ENCODE peak calls at places on chromosomes 2 and 18, in six cellular contexts. W is NCI-H1417, M is activated T-helper 1 cell treated with Interleukin-2 at 50 U/mL for 16 hours, N is kidney tubule cell, H is AG04450, P is lung microvascular endothelial cell. B is an unnamed sample.

GRCh38 chr2:200181732-200182131 is 124.8 kb upstream of the SPATS2L start:
- DNase-seq in W (no peak), M (no peak), N (no peak), H (no peak), P (no peak), B (no peak)

GRCh38 chr2:102313025-102313424 is 1.7 kb downstream of the IL1RL1 start:
- DNase-seq in W (no peak), M (no peak), N (peak), H (peak), P (no peak), B (no peak)

GRCh38 chr2:151251012-151251411 is 10.7 kb downstream of the RBM43 start:
- DNase-seq in W (no peak), M (no peak), N (no peak), H (peak), P (no peak), B (no peak)

GRCh38 chr2:20451346-20451745 is 4.5 kb downstream of the RHOB start:
- DNase-seq in W (no peak), M (no peak), N (peak), H (no peak), P (no peak), B (no peak)

GRCh38 chr2:147156970-147157369 is 687.9 kb upstream of the ACVR2A start:
- DNase-seq in W (no peak), M (no peak), N (no peak), H (no peak), P (no peak), B (no peak)

GRCh38 chr2:57126410-57126809 is 920.2 kb upstream of the VRK2 start:
- DNase-seq in W (no peak), M (no peak), N (no peak), H (no peak), P (peak), B (no peak)

GRCh38 chr2:64929329-64929728 is 59.9 kb upstream of the SLC1A4 start:
- DNase-seq in W (no peak), M (no peak), N (no peak), H (no peak), P (no peak), B (no peak)

GRCh38 chr2:143684731-143685364 is 555.6 kb downstream of the ARHGAP15 start:
- DNase-seq in W (peak), M (no peak), N (no peak), H (no peak), P (no peak), B (no peak)

GRCh38 chr2:27408601-27409320 is 630 bp downstream of the PPM1G start:
- DNase-seq in W (peak), M (peak), N (peak), H (no peak), P (peak), B (peak)

GRCh38 chr2:96664366-96664765 is 21.8 kb downstream of the FER1L5 start:
- DNase-seq in W (no peak), M (no peak), N (no peak), H (no peak), P (no peak), B (no peak)

GRCh38 chr2:28958689-28959088 is 22.4 kb upstream of the TOGARAM2 start:
- DNase-seq in W (peak), M (no peak), N (peak), H (peak), P (peak), B (peak)

GRCh38 chr2:173054466-173054865 is 21.2 kb upstream of the MAP3K20 start:
- DNase-seq in W (no peak), M (no peak), N (peak), H (no peak), P (no peak), B (no peak)

GRCh38 chr2:239375278-239376061 is 25.4 kb downstream of the HDAC4 start:
- DNase-seq in W (no peak), M (no peak), N (no peak), H (no peak), P (peak), B (peak)

GRCh38 chr2:12587729-12588522 is 128.8 kb upstream of the TRIB2 start:
- DNase-seq in W (no peak), M (no peak), N (peak), H (peak), P (peak), B (peak)

GRCh38 chr2:155442755-155443372 is 744.4 kb downstream of the KCNJ3 start:
- DNase-seq in W (no peak), M (no peak), N (peak), H (no peak), P (no peak), B (peak)

GRCh38 chr2:29613792-29614266 is 307.6 kb downstream of the ALK start:
- DNase-seq in W (no peak), M (no peak), N (no peak), H (no peak), P (no peak), B (no peak)

GRCh38 chr18:28050561-28050960 is 126.4 kb downstream of the CDH2 start:
- DNase-seq in W (no peak), M (no peak), N (no peak), H (no peak), P (no peak), B (no peak)

GRCh38 chr18:56658261-56658660 is 7.1 kb downstream of the WDR7 start:
- DNase-seq in W (no peak), M (no peak), N (no peak), H (no peak), P (no peak), B (no peak)

GRCh38 chr18:49911414-49911813 is 98.1 kb upstream of the ACAA2 start:
- DNase-seq in W (peak), M (no peak), N (no peak), H (no peak), P (no peak), B (peak)

GRCh38 chr18:77650799-77651385 is 401.2 kb downstream of the GALR1 start:
- DNase-seq in W (peak), M (peak), N (peak), H (no peak), P (peak), B (peak)

GRCh38 chr2:30235008-30235655 is 3.8 kb downstream of the LBH start:
- DNase-seq in W (no peak), M (no peak), N (peak), H (no peak), P (no peak), B (no peak)

GRCh38 chr2:209470-209869 is 54.4 kb downstream of the SH3YL1 start:
- DNase-seq in W (no peak), M (no peak), N (no peak), H (no peak), P (no peak), B (no peak)

GRCh38 chr2:129781749-129782617 is 197.5 kb upstream of the RAB6C start:
- DNase-seq in W (no peak), M (no peak), N (no peak), H (no peak), P (no peak), B (no peak)

GRCh38 chr2:193528458-193528857 is 1333.7 kb upstream of the TMEFF2 start:
- DNase-seq in W (no peak), M (no peak), N (no peak), H (no peak), P (no peak), B (no peak)

GRCh38 chr2:204654679-204655078 is 109.4 kb downstream of the PARD3B start:
- DNase-seq in W (no peak), M (no peak), N (no peak), H (no peak), P (no peak), B (no peak)

GRCh38 chr2:200763422-200763821 is 48.3 kb upstream of the BZW1 start:
- DNase-seq in W (no peak), M (no peak), N (no peak), H (no peak), P (no peak), B (no peak)

GRCh38 chr2:200050921-200051620 is 95.7 kb downstream of the MAIP1 start:
- DNase-seq in W (no peak), M (no peak), N (peak), H (no peak), P (no peak), B (no peak)

GRCh38 chr2:31297751-31298150 is 63.8 kb downstream of the EHD3 start:
- DNase-seq in W (no peak), M (no peak), N (peak), H (no peak), P (no peak), B (peak)

GRCh38 chr2:160287476-160287875 is 87.4 kb upstream of the ITGB6 start:
- DNase-seq in W (no peak), M (no peak), N (no peak), H (no peak), P (no peak), B (no peak)

GRCh38 chr2:67930156-67930555 is 132.6 kb downstream of the C1D start:
- DNase-seq in W (peak), M (no peak), N (no peak), H (no peak), P (no peak), B (no peak)

GRCh38 chr2:152012697-152013096 is 86.1 kb downstream of the CACNB4 start:
- DNase-seq in W (no peak), M (no peak), N (peak), H (no peak), P (no peak), B (no peak)